ENCODE peak calls at places on chromosomes 16 and 17, in seven cellular contexts. R is kidney epithelial cell; H is islet precursor cell; B is NCI-H1930; T is cardiac fibroblast; Z is activated CD4-positive, alpha-beta T cell treated with anti-CD3 and anti-CD28 coated beads, Interleukin-2, amount 10 ng/mL, durations not matched to agents 7 days and 5 days; D is NCI-H1694. Q is an unnamed sample.

GRCh38 chr17:9472541-9472940 is 103.1 kb downstream of the STX8 start:
- DNase-seq in H (no peak), T (peak; percentile 78), R (no peak), B (no peak), D (no peak), Z (no peak), Q (no peak)

GRCh38 chr17:34354637-34355036 is 1.6 kb upstream of the CCL13 start:
- DNase-seq in Z (no peak), R (no peak), B (no peak), T (peak; percentile 38), H (no peak), D (no peak), Q (peak; percentile 21)

GRCh38 chr17:66240013-66240412 is 10.8 kb upstream of the APOH start:
- DNase-seq in H (peak; percentile 21), Z (no peak), D (no peak), T (no peak), B (no peak), R (no peak), Q (no peak)

GRCh38 chr16:55502801-55503366 is 6.0 kb upstream of the LPCAT2 start:
- DNase-seq in T (peak; percentile 93), Z (no peak), H (peak; percentile 98), D (peak; percentile 66), B (no peak), R (peak; percentile 59), Q (peak; percentile 77)

GRCh38 chr16:46885960-46886763 is 2.0 kb downstream of the GPT2 start:
- DNase-seq in B (no peak), D (no peak), H (no peak), R (no peak), T (peak; percentile 63), Z (no peak), Q (no peak)

GRCh38 chr17:80879723-80880649 is 111.7 kb upstream of the CHMP6 start:
- DNase-seq in B (no peak), T (no peak), D (no peak), R (no peak), Z (no peak), H (no peak), Q (no peak)

GRCh38 chr16:791131-791530 is 2.7 kb downstream of the CHTF18 start:
- DNase-seq in B (no peak), H (no peak), D (no peak), R (no peak), T (no peak), Z (no peak), Q (no peak)

GRCh38 chr16:14302399-14303181 is 231.5 kb downstream of the MRTFB start:
- DNase-seq in T (no peak), Z (no peak), D (no peak), R (no peak), H (peak; percentile 61), B (no peak), Q (no peak)

GRCh38 chr16:81939164-81940067 is 71.9 kb downstream of the SDR42E1 start:
- DNase-seq in H (no peak), R (no peak), D (no peak), T (no peak), Z (no peak), B (no peak), Q (no peak)

GRCh38 chr16:31351246-31351936 is 3.6 kb upstream of the ITGAX start:
- DNase-seq in D (no peak), T (no peak), H (no peak), R (no peak), B (no peak), Z (no peak), Q (no peak)

GRCh38 chr17:52035336-52035915 is 123.1 kb downstream of the CA10 start:
- DNase-seq in H (no peak), D (peak; percentile 30), B (no peak), Z (no peak), T (no peak), R (no peak), Q (no peak)

GRCh38 chr17:78532311-78532710 is 44.9 kb downstream of the DNAH17 start:
- DNase-seq in H (no peak), B (no peak), Z (no peak), D (no peak), R (no peak), T (no peak), Q (no peak)

GRCh38 chr16:24753437-24753836 is 24.0 kb downstream of the TNRC6A start:
- DNase-seq in Z (no peak), R (no peak), T (no peak), H (no peak), D (no peak), B (no peak), Q (no peak)

GRCh38 chr17:63247706-63248105 is 198.4 kb downstream of the CYB561 start:
- DNase-seq in T (no peak), R (no peak), H (no peak), B (no peak), Z (no peak), D (no peak), Q (no peak)

Q was measured in stromal cell of bone marrow.